ENCODE peak calls at places on chromosomes 11 and 22, in seven cellular contexts. Y is cardiac muscle cell, M is type B pancreatic cell, X is prostate gland, Z is fibroblast of lung, B is breast epithelium, E is right atrium auricular region. C is an unnamed sample.

GRCh38 chr11:118608268-118609214 is 1.1 kb downstream of the PHLDB1 start:
- DNase-seq in Y (peak; percentile 89), M (no peak), X (no peak), Z (peak; percentile 83), B (no peak), E (peak; percentile 92), C (no peak)

GRCh38 chr11:35412285-35412684 is 7.1 kb downstream of the SLC1A2 start:
- DNase-seq in Y (peak; percentile 21), M (no peak), X (no peak), Z (peak; percentile 3), B (no peak), E (no peak), C (no peak)

GRCh38 chr11:62680825-62681240 is 2.0 kb upstream of the UBXN1 start:
- DNase-seq in Y (peak; percentile 90), M (no peak), X (peak; percentile 48), Z (peak; percentile 77), B (no peak), E (peak; percentile 70), C (peak; percentile 37)

GRCh38 chr11:96211433-96211832 is 131.6 kb downstream of the MAML2 start:
- DNase-seq in Y (no peak), M (no peak), X (no peak), Z (no peak), B (no peak), E (no peak), C (no peak)

GRCh38 chr11:72721689-72722049 is 30.5 kb downstream of the ARAP1 start:
- DNase-seq in Y (peak; percentile 62), M (no peak), X (peak; percentile 68), Z (no peak), B (peak; percentile 62), E (no peak), C (no peak)

GRCh38 chr11:36492724-36493304 is 17.3 kb downstream of the TRAF6 start:
- DNase-seq in Y (peak; percentile 71), M (no peak), X (no peak), Z (peak; percentile 43), B (no peak), E (no peak), C (peak; percentile 25)

GRCh38 chr11:5476184-5476819 is 12.2 kb upstream of the OR52D1 start:
- DNase-seq in Y (peak; percentile 62), M (no peak), X (peak; percentile 13), Z (peak; percentile 43), B (no peak), E (no peak), C (peak; percentile 58)

GRCh38 chr11:125626381-125626950 is 1.5 kb downstream of the CHEK1 start:
- DNase-seq in Y (no peak), M (no peak), X (no peak), Z (no peak), B (no peak), E (no peak), C (no peak)

GRCh38 chr11:77080643-77081210 is 14.0 kb downstream of the CAPN5 start:
- DNase-seq in Y (peak; percentile 49), M (no peak), X (no peak), Z (peak; percentile 43), B (no peak), E (no peak), C (no peak)

GRCh38 chr11:57403176-57404147 is 13.0 kb upstream of the PRG2 start:
- DNase-seq in Y (no peak), M (no peak), X (no peak), Z (no peak), B (no peak), E (no peak), C (no peak)

GRCh38 chr22:29202231-29203192 is 3.2 kb upstream of the EMID1 start:
- DNase-seq in Y (peak; percentile 90), M (no peak), X (no peak), Z (peak; percentile 57), B (peak; percentile 28), E (no peak), C (peak; percentile 35)
- TF ChIP-seq CTCF in Y (peak; percentile 28), M (peak; percentile 40), X (peak; percentile 16), Z (peak; percentile 8), B (no peak), E (no peak), C (no peak)

GRCh38 chr22:20021196-20022181 is 579 bp downstream of the TANGO2 start:
- DNase-seq in Y (peak; percentile 17), M (no peak), X (peak; percentile 52), Z (peak; percentile 58), B (peak; percentile 48), E (peak; percentile 82), C (no peak)
- TF ChIP-seq CTCF in Y (no peak), M (no peak), X (no peak), Z (no peak), B (no peak), E (no peak), C (no peak)

GRCh38 chr22:27799334-27800249 is 2.0 kb downstream of the MN1 start:
- DNase-seq in Y (no peak), M (no peak), X (no peak), Z (peak; percentile 37), B (no peak), E (no peak), C (no peak)

GRCh38 chr22:27800250-27801131 is 1.1 kb downstream of the MN1 start:
- DNase-seq in Y (no peak), M (no peak), X (no peak), Z (peak; percentile 70), B (no peak), E (no peak), C (no peak)

GRCh38 chr22:27801616-27802388 is at the start of gene MN1:
- DNase-seq in Y (peak; percentile 58), M (peak; percentile 79), X (no peak), Z (peak; percentile 66), B (no peak), E (no peak), C (peak; percentile 55)

GRCh38 chr22:27802389-27803079 is 978 bp upstream of the MN1 start:
- DNase-seq in Y (no peak), M (no peak), X (no peak), Z (no peak), B (no peak), E (no peak), C (no peak)

DNA sequence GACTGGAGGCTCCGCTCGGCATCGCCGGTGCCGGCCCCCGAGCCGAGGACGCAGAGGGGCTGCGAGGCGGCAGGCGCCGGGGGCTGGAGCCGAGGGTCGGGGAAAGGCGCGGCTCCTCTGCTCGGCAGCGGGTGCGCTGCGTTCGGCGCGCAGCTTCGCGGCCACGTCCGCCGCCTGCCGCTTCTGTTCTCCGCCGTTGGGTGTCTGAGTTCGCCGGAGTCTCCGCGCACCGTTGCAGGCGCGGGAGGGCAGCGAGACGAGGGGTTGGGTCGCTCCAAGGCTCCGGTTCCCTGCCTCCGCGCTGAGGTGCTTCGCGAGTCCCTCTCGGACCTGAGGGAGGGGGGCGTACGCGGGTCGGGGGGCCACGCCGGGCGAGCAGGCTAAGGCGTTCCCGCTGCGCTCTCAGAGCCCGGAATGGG is 350 bp downstream of the MN1 start:
- DNase-seq in Y (peak; percentile 54), M (no peak), X (no peak), Z (peak; percentile 66), B (no peak), E (no peak), C (peak; percentile 52)
- TF ChIP-seq CTCF in Y (peak; percentile 9), M (peak; percentile 14), X (peak; percentile 24), Z (no peak), B (no peak), E (no peak), C (no peak)

DNA sequence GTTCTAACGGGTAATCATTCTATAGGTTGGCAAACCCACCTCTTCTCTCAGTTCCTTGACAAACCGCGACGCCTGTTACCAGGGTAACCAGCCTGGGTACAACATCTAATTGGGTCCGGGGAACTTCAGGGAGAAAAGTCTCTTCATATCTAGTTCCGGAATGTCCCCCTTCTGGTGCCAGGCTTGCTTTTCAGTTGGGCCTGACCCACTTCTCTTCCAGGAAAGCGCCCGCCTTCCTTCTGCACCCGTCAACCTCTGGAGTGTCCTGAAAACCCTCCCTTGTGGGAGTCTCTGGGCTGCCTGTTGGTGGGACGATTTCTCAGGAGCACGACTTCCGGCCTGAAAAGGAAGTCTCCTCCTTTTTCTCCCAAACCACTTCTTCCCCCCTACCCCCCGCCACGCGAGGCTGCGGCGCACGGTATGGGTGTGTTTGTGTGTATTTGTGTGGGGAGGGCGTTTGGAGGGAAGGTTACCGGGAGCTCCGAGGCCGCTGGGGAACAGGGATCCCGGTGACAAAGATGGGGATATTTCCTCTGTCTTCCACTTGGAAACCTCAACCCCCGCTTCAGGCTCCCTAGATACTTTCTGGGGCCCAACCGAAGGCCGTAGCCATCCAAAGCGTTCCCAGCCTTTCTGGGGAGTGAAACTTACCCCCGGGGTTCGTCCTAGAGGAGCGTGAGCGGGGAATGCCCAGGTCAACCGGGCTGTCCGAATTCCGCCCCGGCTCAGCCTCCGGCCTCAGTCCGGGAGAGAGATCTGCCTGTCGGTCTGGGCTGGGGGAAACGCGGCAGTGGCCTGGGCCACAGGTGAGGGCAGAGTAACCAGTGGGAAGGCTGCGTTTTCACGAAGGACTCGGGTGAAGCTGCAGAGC is at the start of the genes NKAPD1 and PIH1D2:
- DNase-seq in Y (peak; percentile 94), M (peak; percentile 79), X (peak; percentile 60), Z (peak; percentile 86), B (peak; percentile 72), E (peak; percentile 83), C (peak; percentile 71)
- TF ChIP-seq CTCF in Y (peak; percentile 4), M (peak; percentile 29), X (peak; percentile 41), Z (no peak), B (peak; percentile 25), E (no peak), C (no peak)

GRCh38 chr11:64856382-64857227 is 12.2 kb upstream of the CDC42BPG start:
- DNase-seq in Y (peak; percentile 62), M (no peak), X (no peak), Z (peak; percentile 81), B (peak; percentile 76), E (peak; percentile 94), C (no peak)
- TF ChIP-seq CTCF in Y (no peak), M (no peak), X (no peak), Z (no peak), B (no peak), E (no peak), C (no peak)

C was measured in endothelial cell.